ENCODE peak calls at places on chromosomes 13 and 19, in seven cellular contexts. K is mucosa of descending colon, P is fibroblast of mammary gland, X is sigmoid colon, H is heart left ventricle, Q is AG04450, S is upper lobe of right lung. Z is an unnamed sample.

GRCh38 chr13:22801402-22802003 is 379.3 kb upstream of the SGCG start:
- DNase-seq in H (no peak), Q (no peak), P (peak; percentile 20), K (no peak), X (no peak), S (no peak), Z (no peak)

GRCh38 chr19:18223860-18224524 is 2.2 kb downstream of the PDE4C start:
- DNase-seq in K (peak; percentile 74), X (peak; percentile 69), Q (no peak), P (no peak), S (peak; percentile 77), H (peak; percentile 76), Z (peak; percentile 38)

GRCh38 chr19:719081-719512 is 10.4 kb downstream of the PALM start:
- DNase-seq in Q (no peak), S (no peak), X (peak; percentile 87), P (peak; percentile 37), H (no peak), K (peak; percentile 67), Z (no peak)

GRCh38 chr13:74084375-74084902 is 49.8 kb downstream of the KLF12 start:
- DNase-seq in K (no peak), H (no peak), Q (no peak), S (no peak), X (no peak), P (no peak), Z (no peak)

GRCh38 chr19:13869324-13869723 is 7.6 kb upstream of the NANOS3 start:
- DNase-seq in S (no peak), H (no peak), P (no peak), Q (no peak), X (no peak), K (no peak), Z (no peak)

GRCh38 chr13:101204270-101205011 is 211.9 kb downstream of the NALCN start:
- DNase-seq in K (no peak), S (no peak), H (no peak), X (no peak), Q (no peak), P (peak; percentile 4), Z (no peak)

GRCh38 chr13:78816592-78816991 is 157.6 kb upstream of the OBI1 start:
- DNase-seq in X (no peak), P (no peak), H (no peak), K (peak; percentile 29), S (no peak), Q (no peak), Z (no peak)

GRCh38 chr13:21203132-21203531 is 26.7 kb downstream of the MRPL57 start:
- DNase-seq in S (no peak), Q (no peak), K (no peak), X (no peak), H (no peak), P (no peak), Z (no peak)

GRCh38 chr19:35644987-35645679 is 3.0 kb upstream of the COX6B1 start:
- DNase-seq in X (peak; percentile 93), K (peak; percentile 90), Q (no peak), P (peak; percentile 47), S (peak; percentile 91), H (peak; percentile 92), Z (peak; percentile 77)

GRCh38 chr13:113639661-113640262 is 18.2 kb downstream of the ATP4B start:
- DNase-seq in S (peak; percentile 40), Q (no peak), X (peak; percentile 76), K (no peak), P (no peak), H (peak; percentile 41), Z (no peak)

GRCh38 chr19:1262687-1263123 is 6.4 kb upstream of the CIRBP start:
- DNase-seq in H (no peak), P (no peak), X (no peak), K (peak; percentile 81), S (no peak), Q (no peak), Z (no peak)

GRCh38 chr19:14432817-14433453 is at the start of gene PKN1:
- DNase-seq in Q (no peak), X (no peak), K (peak; percentile 70), S (peak; percentile 84), P (no peak), H (peak; percentile 84), Z (peak; percentile 69)

DNA sequence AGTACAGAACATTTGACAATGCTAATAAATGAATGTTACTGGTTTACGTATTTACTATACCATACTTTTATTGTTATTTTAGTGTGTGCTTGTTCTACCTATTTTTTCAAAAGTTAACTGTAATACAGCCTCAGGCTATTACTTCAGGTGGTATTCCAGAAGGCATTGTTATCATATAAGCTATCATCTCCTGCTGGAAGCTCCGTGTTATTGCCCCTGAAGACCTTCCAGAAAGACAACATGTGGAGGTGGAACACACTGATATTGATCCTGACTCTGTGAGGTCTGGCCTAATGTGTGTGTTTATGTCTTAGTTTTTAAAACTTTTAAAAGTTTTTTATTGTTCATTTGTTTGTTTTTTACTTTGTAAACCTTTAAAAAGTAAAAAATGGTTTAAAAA is 509.8 kb upstream of the SPRY2 start:
- DNase-seq in S (no peak), P (no peak), K (no peak), Q (no peak), H (no peak), X (no peak), Z (no peak)
- TF ChIP-seq CTCF in S (no peak), P (no peak), K (no peak), Q (no peak), H (no peak), X (no peak), Z (no peak)

GRCh38 chr13:99463998-99464397 is 37.3 kb upstream of the TM9SF2 start:
- DNase-seq in Q (no peak), S (no peak), P (no peak), X (no peak), H (no peak), K (no peak), Z (no peak)
- TF ChIP-seq CTCF in Q (no peak), S (no peak), P (no peak), X (no peak), H (no peak), K (no peak), Z (no peak)

GRCh38 chr13:100022798-100023197 is 41.2 kb downstream of the ZIC2 start:
- DNase-seq in H (no peak), X (no peak), P (no peak), Q (no peak), K (no peak), S (no peak), Z (no peak)
- TF ChIP-seq CTCF in H (no peak), X (no peak), P (no peak), Q (no peak), K (no peak), S (no peak), Z (no peak)

DNA sequence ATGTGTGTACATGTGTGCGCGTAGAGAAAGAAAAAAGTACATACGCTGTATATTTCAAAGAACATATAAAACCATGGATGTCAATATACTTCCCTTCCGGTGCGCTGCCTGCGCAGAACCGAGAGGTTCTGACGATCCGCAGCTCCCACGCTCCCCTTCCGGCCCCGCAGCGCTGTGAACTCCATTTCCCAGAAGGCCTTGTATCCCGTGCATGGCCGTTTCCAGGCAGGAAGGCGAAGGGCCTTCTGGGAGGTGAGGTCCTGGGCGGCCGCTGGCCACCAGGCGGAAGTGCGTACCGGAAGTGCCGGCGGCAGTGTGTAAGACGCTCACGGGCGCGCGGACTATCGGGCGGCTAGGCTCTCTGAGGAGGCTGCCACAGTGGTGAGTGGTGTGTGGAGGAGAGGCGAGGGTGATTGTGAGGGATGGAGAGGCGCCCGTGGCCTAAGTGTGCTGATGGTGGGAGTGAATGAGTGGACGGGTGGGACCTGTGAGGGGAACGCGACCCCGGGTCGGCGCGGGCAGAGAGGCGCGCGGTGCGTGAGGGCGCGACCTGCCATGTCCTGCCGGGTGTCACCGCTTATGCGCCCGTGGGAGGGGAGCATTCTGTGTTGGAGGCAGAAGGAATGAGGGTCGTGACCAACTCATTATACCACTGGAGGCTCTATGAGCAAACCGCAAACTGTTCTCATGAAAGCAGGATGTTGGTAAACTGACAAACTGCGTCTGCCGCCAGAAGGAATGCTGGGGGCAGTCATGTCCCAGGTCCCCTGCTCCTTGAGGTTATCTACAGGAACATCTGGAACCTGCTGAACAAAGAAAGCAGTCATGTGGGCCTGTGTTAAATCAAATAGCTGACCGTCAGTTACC is at the start of gene ERVK3-1:
- DNase-seq in K (peak; percentile 98), X (peak; percentile 98), S (peak; percentile 98), H (peak; percentile 98), Q (peak; percentile 94), P (peak; percentile 96), Z (peak; percentile 96)
- TF ChIP-seq CTCF in K (no peak), X (peak; percentile 44), S (no peak), H (peak; percentile 10), Q (peak; percentile 19), P (no peak), Z (no peak)

DNA sequence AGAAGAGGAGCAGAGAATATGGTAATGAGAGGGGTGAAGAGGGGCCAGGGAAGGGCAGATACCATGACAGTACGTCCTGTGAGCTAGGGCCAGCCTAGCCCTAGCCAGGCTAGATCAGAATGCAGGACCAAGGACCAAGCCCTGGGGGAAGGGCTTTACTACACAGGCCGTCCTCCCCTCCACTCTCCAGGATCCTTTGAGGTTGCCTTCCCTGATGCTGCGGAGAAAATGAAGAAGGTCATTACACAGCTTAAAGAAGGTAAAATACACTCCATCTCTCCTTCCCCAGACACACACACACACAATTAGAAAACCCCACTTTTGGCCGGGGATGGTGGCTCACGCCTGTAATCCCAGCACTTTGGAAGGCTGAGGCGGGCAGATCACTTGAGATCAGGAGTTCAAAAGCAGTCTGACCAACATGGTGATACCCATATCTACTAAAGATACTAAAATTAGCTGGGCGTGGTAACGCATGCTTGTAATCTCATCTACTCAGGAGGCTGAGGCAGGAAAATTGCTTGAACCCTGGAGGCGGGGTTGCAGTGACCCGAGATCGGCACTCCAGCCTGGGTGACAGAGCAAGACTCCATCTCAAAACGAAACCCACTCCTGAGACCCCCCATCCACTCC is 8.5 kb downstream of the SPACA6 start:
- DNase-seq in K (no peak), Q (no peak), H (no peak), X (no peak), P (no peak), S (no peak), Z (no peak)
- TF ChIP-seq CTCF in K (no peak), Q (no peak), H (no peak), X (no peak), P (no peak), S (no peak), Z (no peak)

GRCh38 chr13:99608345-99608744 is 107.1 kb downstream of the TM9SF2 start:
- DNase-seq in P (no peak), H (no peak), K (peak; percentile 52), S (no peak), Q (no peak), X (no peak), Z (no peak)

GRCh38 chr13:99601535-99601934 is 100.3 kb downstream of the TM9SF2 start:
- DNase-seq in X (no peak), K (no peak), P (no peak), Q (no peak), S (no peak), H (no peak), Z (no peak)

GRCh38 chr13:99606322-99607089 is 105.2 kb downstream of the TM9SF2 start:
- DNase-seq in H (peak; percentile 97), S (peak; percentile 95), Q (peak; percentile 44), P (peak; percentile 71), X (peak; percentile 94), K (peak; percentile 94), Z (peak; percentile 71)

GRCh38 chr13:99604636-99605035 is 103.4 kb downstream of the TM9SF2 start:
- DNase-seq in K (no peak), P (no peak), H (no peak), X (no peak), Q (no peak), S (no peak), Z (no peak)

GRCh38 chr13:99605417-99606321 is 104.4 kb downstream of the TM9SF2 start:
- DNase-seq in S (peak; percentile 72), P (peak; percentile 14), K (peak; percentile 80), H (no peak), X (no peak), Q (no peak), Z (peak; percentile 28)
- TF ChIP-seq CTCF in S (peak; percentile 33), P (no peak), K (peak; percentile 16), H (no peak), X (no peak), Q (peak; percentile 30), Z (no peak)